ENCODE peak calls at places on chromosomes 11 and 22, in five cellular contexts. One of them, this sample, is unnamed.

GRCh38 chr22:45867118-45867905 is 109.7 kb downstream of the WNT7B start:
- DNase-seq in GM12878: no peak
- DNase-seq in HEK293T: no peak
- DNase-seq in SK-N-SH: peak
- DNase-seq in K562: no peak
- DNase-seq in this sample: no peak

GRCh38 chr11:65786008-65786785 is 666 bp upstream of the OVOL1 start:
- DNase-seq in GM12878: no peak
- DNase-seq in HEK293T: no peak
- DNase-seq in SK-N-SH: peak
- DNase-seq in K562: no peak
- DNase-seq in this sample: no peak

GRCh38 chr11:57116654-57117053 is 65.1 kb upstream of the LRRC55 start:
- DNase-seq in GM12878: no peak
- DNase-seq in HEK293T: peak
- DNase-seq in SK-N-SH: peak
- DNase-seq in K562: peak
- DNase-seq in this sample: peak

GRCh38 chr11:30935861-30936260 is 349.7 kb upstream of the MPPED2 start:
- DNase-seq in GM12878: no peak
- DNase-seq in HEK293T: no peak
- DNase-seq in SK-N-SH: no peak
- DNase-seq in K562: no peak
- DNase-seq in this sample: no peak

GRCh38 chr22:32745251-32745995 is 56.1 kb upstream of the TIMP3 start:
- DNase-seq in GM12878: no peak
- DNase-seq in HEK293T: no peak
- DNase-seq in SK-N-SH: peak
- DNase-seq in K562: no peak
- DNase-seq in this sample: no peak

GRCh38 chr11:28834877-28835276 is 726.7 kb downstream of the METTL15 start:
- DNase-seq in GM12878: no peak
- DNase-seq in HEK293T: no peak
- DNase-seq in SK-N-SH: no peak
- DNase-seq in K562: no peak
- DNase-seq in this sample: no peak

GRCh38 chr11:116413861-116414260 is 358.9 kb downstream of the BUD13 start:
- DNase-seq in GM12878: no peak
- DNase-seq in HEK293T: no peak
- DNase-seq in SK-N-SH: no peak
- DNase-seq in K562: no peak
- DNase-seq in this sample: peak

GRCh38 chr11:100445231-100445735 is 241.8 kb upstream of the ARHGAP42 start:
- DNase-seq in GM12878: no peak
- DNase-seq in HEK293T: no peak
- DNase-seq in SK-N-SH: no peak
- DNase-seq in K562: no peak
- DNase-seq in this sample: no peak

GRCh38 chr22:38411016-38411415 is 44.0 kb downstream of the KCNJ4 start:
- DNase-seq in GM12878: no peak
- DNase-seq in HEK293T: no peak
- DNase-seq in SK-N-SH: no peak
- DNase-seq in K562: no peak
- DNase-seq in this sample: no peak

GRCh38 chr11:102177974-102178631 is 67.9 kb downstream of the YAP1 start:
- DNase-seq in GM12878: no peak
- DNase-seq in HEK293T: no peak
- DNase-seq in SK-N-SH: peak
- DNase-seq in K562: no peak
- DNase-seq in this sample: peak

GRCh38 chr11:107777094-107777493 is 65.2 kb upstream of the SLN start:
- DNase-seq in GM12878: no peak
- DNase-seq in HEK293T: no peak
- DNase-seq in SK-N-SH: no peak
- DNase-seq in K562: no peak
- DNase-seq in this sample: no peak

GRCh38 chr11:26286472-26287066 is 45.4 kb upstream of the ANO3 start:
- DNase-seq in GM12878: no peak
- DNase-seq in HEK293T: peak
- DNase-seq in SK-N-SH: peak
- DNase-seq in K562: no peak
- DNase-seq in this sample: peak

GRCh38 chr11:7612056-7612660 is 61.1 kb downstream of the CYB5R2 start:
- DNase-seq in GM12878: no peak
- DNase-seq in HEK293T: no peak
- DNase-seq in SK-N-SH: no peak
- DNase-seq in K562: no peak
- DNase-seq in this sample: no peak

GRCh38 chr11:87265915-87266314 is 228.2 kb downstream of the TMEM135 start:
- DNase-seq in GM12878: no peak
- DNase-seq in HEK293T: no peak
- DNase-seq in SK-N-SH: no peak
- DNase-seq in K562: no peak
- DNase-seq in this sample: no peak

GRCh38 chr22:32413715-32414114 is 1.7 kb upstream of the RTCB start:
- DNase-seq in GM12878: no peak
- DNase-seq in HEK293T: peak
- DNase-seq in SK-N-SH: peak
- DNase-seq in K562: no peak
- DNase-seq in this sample: peak

GRCh38 chr11:123576501-123576900 is 77.9 kb downstream of the SCN3B start:
- DNase-seq in GM12878: no peak
- DNase-seq in HEK293T: no peak
- DNase-seq in SK-N-SH: no peak
- DNase-seq in K562: no peak
- DNase-seq in this sample: no peak

GRCh38 chr11:116576523-116576922 is 196.3 kb downstream of the BUD13 start:
- DNase-seq in GM12878: no peak
- DNase-seq in HEK293T: no peak
- DNase-seq in SK-N-SH: no peak
- DNase-seq in K562: no peak
- DNase-seq in this sample: peak

GRCh38 chr11:125069008-125069407 is 5.9 kb downstream of the SLC37A2 start:
- DNase-seq in GM12878: no peak
- DNase-seq in HEK293T: no peak
- DNase-seq in SK-N-SH: no peak
- DNase-seq in K562: no peak
- DNase-seq in this sample: no peak

GRCh38 chr11:12801976-12802375 is 127.8 kb downstream of the TEAD1 start:
- DNase-seq in GM12878: no peak
- DNase-seq in HEK293T: no peak
- DNase-seq in SK-N-SH: no peak
- DNase-seq in K562: no peak
- DNase-seq in this sample: no peak

GRCh38 chr22:32103648-32104326 is 55.3 kb downstream of the C22orf42 start:
- DNase-seq in GM12878: no peak
- DNase-seq in HEK293T: no peak
- DNase-seq in SK-N-SH: peak
- DNase-seq in K562: no peak
- DNase-seq in this sample: no peak

GRCh38 chr11:12539570-12539969 is 134.7 kb upstream of the TEAD1 start:
- DNase-seq in GM12878: no peak
- DNase-seq in HEK293T: no peak
- DNase-seq in SK-N-SH: no peak
- DNase-seq in K562: no peak
- DNase-seq in this sample: no peak

GRCh38 chr11:119742263-119742861 is 13.4 kb upstream of the NECTIN1 start:
- DNase-seq in GM12878: no peak
- DNase-seq in HEK293T: no peak
- DNase-seq in SK-N-SH: peak
- DNase-seq in K562: peak
- DNase-seq in this sample: no peak

GRCh38 chr22:27206747-27207133 is 549.4 kb downstream of the MIAT start:
- DNase-seq in GM12878: no peak
- DNase-seq in HEK293T: no peak
- DNase-seq in SK-N-SH: no peak
- DNase-seq in K562: no peak
- DNase-seq in this sample: no peak

GRCh38 chr11:4797212-4797611 is 7.0 kb downstream of the OR52R1 start:
- DNase-seq in GM12878: no peak
- DNase-seq in HEK293T: no peak
- DNase-seq in SK-N-SH: no peak
- DNase-seq in K562: no peak
- DNase-seq in this sample: no peak

GRCh38 chr11:130390071-130390758 is 38.2 kb downstream of the ADAMTS8 start:
- DNase-seq in GM12878: no peak
- DNase-seq in HEK293T: peak
- DNase-seq in SK-N-SH: no peak
- DNase-seq in K562: no peak
- DNase-seq in this sample: peak

GRCh38 chr11:47998733-47999359 is 18.5 kb downstream of the PTPRJ start:
- DNase-seq in GM12878: no peak
- DNase-seq in HEK293T: no peak
- DNase-seq in SK-N-SH: no peak
- DNase-seq in K562: no peak
- DNase-seq in this sample: peak

GRCh38 chr11:102346456-102346747 is 612 bp upstream of the BIRC2 start:
- DNase-seq in GM12878: no peak
- DNase-seq in HEK293T: no peak
- DNase-seq in SK-N-SH: no peak
- DNase-seq in K562: no peak
- DNase-seq in this sample: no peak

GRCh38 chr11:82384308-82384707 is 349.4 kb downstream of the FAM181B start:
- DNase-seq in GM12878: no peak
- DNase-seq in HEK293T: no peak
- DNase-seq in SK-N-SH: no peak
- DNase-seq in K562: no peak
- DNase-seq in this sample: no peak

GRCh38 chr11:89625171-89625570 is 84.9 kb upstream of the TRIM77 start:
- DNase-seq in GM12878: no peak
- DNase-seq in HEK293T: no peak
- DNase-seq in SK-N-SH: no peak
- DNase-seq in K562: no peak
- DNase-seq in this sample: no peak

GRCh38 chr11:73359341-73359740 is 16.9 kb upstream of the RELT start:
- DNase-seq in GM12878: no peak
- DNase-seq in HEK293T: no peak
- DNase-seq in SK-N-SH: no peak
- DNase-seq in K562: no peak
- DNase-seq in this sample: no peak

GRCh38 chr11:124080319-124081001 is 34.8 kb upstream of the VWA5A start:
- DNase-seq in GM12878: no peak
- DNase-seq in HEK293T: no peak
- DNase-seq in SK-N-SH: no peak
- DNase-seq in K562: peak
- DNase-seq in this sample: no peak

GRCh38 chr11:64226507-64227051 is 505 bp downstream of the NUDT22 start:
- DNase-seq in GM12878: no peak
- DNase-seq in HEK293T: no peak
- DNase-seq in SK-N-SH: peak
- DNase-seq in K562: peak
- DNase-seq in this sample: peak
- TF ChIP-seq FOXM1 in GM12878: no peak
- TF ChIP-seq FOXM1 in HEK293T: no peak
- TF ChIP-seq FOXM1 in SK-N-SH: no peak
- TF ChIP-seq FOXM1 in K562: no peak
- TF ChIP-seq FOXM1 in this sample: peak

DNA sequence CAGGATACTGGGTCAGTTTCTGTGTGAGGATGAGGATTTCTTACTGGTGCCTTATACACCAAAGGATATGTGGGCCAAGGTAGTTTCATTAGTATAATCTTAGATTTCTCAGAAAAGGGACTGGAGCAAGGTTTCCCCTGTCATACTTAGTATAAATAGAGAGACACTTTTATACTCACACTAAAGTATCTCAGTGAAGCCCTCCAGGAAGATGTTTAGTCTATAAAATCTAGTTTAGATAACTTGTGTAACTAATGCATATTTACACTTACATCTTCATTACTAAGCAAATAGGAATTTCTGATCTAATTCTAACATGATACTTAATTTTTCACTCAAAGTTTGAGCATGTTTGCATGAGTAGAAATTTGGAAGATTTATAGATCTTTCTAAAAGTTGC is 11.1 kb downstream of the EMSY start:
- DNase-seq in GM12878: no peak
- DNase-seq in HEK293T: no peak
- DNase-seq in SK-N-SH: no peak
- DNase-seq in K562: no peak
- DNase-seq in this sample: no peak
- TF ChIP-seq FOXM1 in GM12878: no peak
- TF ChIP-seq FOXM1 in HEK293T: no peak
- TF ChIP-seq FOXM1 in SK-N-SH: no peak
- TF ChIP-seq FOXM1 in K562: no peak
- TF ChIP-seq FOXM1 in this sample: no peak

DNA sequence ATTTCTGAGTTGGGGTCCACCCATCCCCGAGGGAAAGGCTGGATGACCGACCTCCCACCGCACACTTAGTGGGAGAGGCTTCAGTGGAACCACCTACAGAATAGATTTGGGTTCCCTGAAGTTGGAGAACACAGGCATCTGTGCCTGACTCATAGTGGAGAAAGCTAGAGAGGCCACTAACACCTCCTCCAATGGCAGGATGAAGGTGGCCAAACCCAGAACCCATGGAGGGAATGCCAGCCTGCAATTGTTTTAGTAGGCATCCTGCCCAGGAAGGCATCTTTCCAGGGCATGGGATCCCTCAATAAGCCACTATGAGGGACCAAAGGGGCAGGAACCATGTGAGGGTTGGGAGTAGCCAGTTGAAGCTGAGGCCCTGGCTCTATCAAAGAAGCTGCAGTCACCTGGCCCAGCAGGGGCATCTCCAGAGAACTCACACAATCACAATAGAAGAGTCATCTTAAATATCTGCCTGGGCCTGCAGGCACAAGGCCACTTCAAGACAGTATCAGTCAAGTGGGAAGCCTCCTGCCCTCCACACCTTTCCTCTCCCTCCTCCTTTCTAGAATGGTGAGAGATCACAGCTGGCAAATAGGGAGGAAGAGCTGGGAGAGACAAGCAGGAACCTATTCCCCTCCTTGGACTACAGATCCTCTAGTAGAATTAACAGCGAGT is 124.1 kb upstream of the CSNK2A3 start:
- DNase-seq in GM12878: no peak
- DNase-seq in HEK293T: no peak
- DNase-seq in SK-N-SH: no peak
- DNase-seq in K562: no peak
- DNase-seq in this sample: no peak
- TF ChIP-seq FOXM1 in GM12878: no peak
- TF ChIP-seq FOXM1 in HEK293T: no peak
- TF ChIP-seq FOXM1 in SK-N-SH: no peak
- TF ChIP-seq FOXM1 in K562: no peak
- TF ChIP-seq FOXM1 in this sample: no peak

DNA sequence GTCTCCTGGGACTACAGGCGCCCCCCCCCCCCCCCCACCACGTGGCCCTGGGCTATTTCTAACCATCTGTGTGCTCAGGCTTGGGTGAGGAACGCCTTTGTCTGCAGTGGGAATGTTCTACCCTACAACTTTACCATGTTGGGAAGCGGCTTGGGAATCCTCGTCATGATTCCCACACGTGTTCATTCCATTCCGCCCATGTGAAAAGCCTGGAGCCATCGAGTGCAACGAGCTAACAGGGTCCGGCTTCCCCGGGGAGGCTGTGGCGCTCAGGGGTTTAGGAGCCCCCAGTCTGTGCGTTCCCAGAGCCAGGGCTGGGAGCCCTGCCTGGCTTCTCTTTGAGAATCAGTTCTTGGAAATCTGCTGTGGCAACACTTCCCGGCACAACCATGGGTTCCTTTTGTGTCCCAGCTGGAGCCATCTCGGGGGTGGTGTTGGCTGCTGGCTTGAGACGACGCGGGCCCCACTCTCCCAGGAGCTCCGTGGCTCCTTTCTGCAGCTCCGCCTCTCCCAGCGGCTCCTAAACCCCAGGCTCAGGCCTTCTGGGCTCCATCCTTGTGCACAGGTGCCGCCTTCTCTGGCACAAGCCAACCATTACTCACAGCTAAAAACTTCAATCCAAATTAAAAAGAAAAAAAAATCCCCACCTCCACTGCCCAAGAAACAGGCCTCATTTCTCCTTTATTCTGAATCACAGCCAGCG is 18.8 kb upstream of the PPFIA1 start:
- DNase-seq in GM12878: no peak
- DNase-seq in HEK293T: no peak
- DNase-seq in SK-N-SH: no peak
- DNase-seq in K562: no peak
- DNase-seq in this sample: no peak
- TF ChIP-seq FOXM1 in GM12878: no peak
- TF ChIP-seq FOXM1 in HEK293T: no peak
- TF ChIP-seq FOXM1 in SK-N-SH: no peak
- TF ChIP-seq FOXM1 in K562: no peak
- TF ChIP-seq FOXM1 in this sample: no peak